ENCODE peak calls at places on chromosomes 7 and 10, in seven cellular contexts. F, E, A, U, R, N and V are unnamed samples.

GRCh38 chr7:79282882-79283602 is 170.4 kb downstream of the MAGI2 start:
- DNase-seq in F (no peak), E (peak; percentile 34), A (no peak), U (peak; percentile 91), R (no peak), N (peak; percentile 71), V (no peak)

GRCh38 chr10:110207805-110208613 is 604 bp downstream of the MXI1 start:
- DNase-seq in F (no peak), E (peak; percentile 23), A (peak; percentile 61), U (peak; percentile 40), R (no peak), N (no peak), V (no peak)

GRCh38 chr10:5501976-5502902 is 2.9 kb upstream of the CALML5 start:
- DNase-seq in F (no peak), E (no peak), A (no peak), U (no peak), R (no peak), N (no peak), V (peak; percentile 74)

GRCh38 chr7:111210996-111211395 is 120.1 kb downstream of the LRRN3 start:
- DNase-seq in F (no peak), E (no peak), A (no peak), U (peak; percentile 61), R (no peak), N (peak; percentile 6), V (no peak)

GRCh38 chr7:116954443-116954838 is 1.1 kb downstream of the ST7 start:
- DNase-seq in F (no peak), E (no peak), A (no peak), U (no peak), R (no peak), N (no peak), V (no peak)

GRCh38 chr7:47627580-47628283 is 45.8 kb upstream of the TNS3 start:
- DNase-seq in F (no peak), E (no peak), A (no peak), U (no peak), R (no peak), N (no peak), V (no peak)

GRCh38 chr7:25262586-25262985 is 34.3 kb upstream of the NPVF start:
- DNase-seq in F (no peak), E (peak; percentile 93), A (no peak), U (no peak), R (no peak), N (no peak), V (no peak)

GRCh38 chr7:727104-727805 is at the start of gene PRKAR1B:
- DNase-seq in F (peak; percentile 7), E (peak; percentile 60), A (peak; percentile 73), U (peak; percentile 28), R (no peak), N (no peak), V (peak; percentile 69)

GRCh38 chr10:79380918-79381775 is 33.9 kb downstream of the PPIF start:
- DNase-seq in F (no peak), E (no peak), A (no peak), U (no peak), R (no peak), N (no peak), V (no peak)

GRCh38 chr10:114279886-114280644 is 41.0 kb downstream of the VWA2 start:
- DNase-seq in F (no peak), E (no peak), A (no peak), U (no peak), R (no peak), N (no peak), V (peak; percentile 36)

GRCh38 chr10:59524373-59524772 is 162.0 kb upstream of the FAM13C start:
- DNase-seq in F (no peak), E (no peak), A (no peak), U (no peak), R (no peak), N (no peak), V (no peak)

GRCh38 chr7:110779313-110779712 is 311.6 kb upstream of the LRRN3 start:
- DNase-seq in F (no peak), E (no peak), A (no peak), U (no peak), R (no peak), N (no peak), V (no peak)

GRCh38 chr7:99042957-99043356 is 101.0 kb downstream of the SMURF1 start:
- DNase-seq in F (no peak), E (peak; percentile 42), A (no peak), U (no peak), R (peak; percentile 5), N (no peak), V (no peak)

GRCh38 chr10:98119891-98120290 is 14.6 kb upstream of the R3HCC1L start:
- DNase-seq in F (no peak), E (no peak), A (no peak), U (no peak), R (no peak), N (no peak), V (no peak)

GRCh38 chr10:110671788-110672579 is 27.8 kb downstream of the RBM20 start:
- DNase-seq in F (no peak), E (peak; percentile 69), A (peak; percentile 86), U (peak; percentile 77), R (peak; percentile 61), N (peak; percentile 27), V (peak; percentile 88)

GRCh38 chr10:95472304-95473088 is 88.7 kb downstream of the SORBS1 start:
- DNase-seq in F (no peak), E (no peak), A (no peak), U (no peak), R (no peak), N (no peak), V (no peak)

GRCh38 chr7:2537981-2538851 is 17.1 kb downstream of the BRAT1 start:
- DNase-seq in F (no peak), E (peak; percentile 24), A (no peak), U (no peak), R (no peak), N (no peak), V (peak; percentile 64)

GRCh38 chr10:17758896-17759295 is 6.9 kb downstream of the TMEM236 start:
- DNase-seq in F (no peak), E (no peak), A (no peak), U (no peak), R (no peak), N (no peak), V (no peak)

GRCh38 chr10:63071145-63071544 is 62.0 kb upstream of the NRBF2 start:
- DNase-seq in F (no peak), E (no peak), A (no peak), U (no peak), R (peak; percentile 57), N (no peak), V (no peak)

GRCh38 chr10:13993169-13993568 is 337.6 kb downstream of the FRMD4A start:
- DNase-seq in F (no peak), E (no peak), A (no peak), U (peak; percentile 80), R (no peak), N (no peak), V (no peak)

GRCh38 chr7:77580762-77581350 is 43.8 kb downstream of the PTPN12 start:
- DNase-seq in F (no peak), E (no peak), A (no peak), U (no peak), R (peak; percentile 32), N (peak; percentile 5), V (no peak)

GRCh38 chr7:116393654-116394053 is 105.9 kb upstream of the CAV2 start:
- DNase-seq in F (no peak), E (peak; percentile 52), A (no peak), U (no peak), R (no peak), N (no peak), V (no peak)